ENCODE peak calls at places on chromosomes 16 and 17, in six cellular contexts. B is ovary, Q is fibroblast of lung, N is IMR-90, U is Caco-2, X is cardiac muscle cell. O is an unnamed sample.

GRCh38 chr16:83619381-83620150 is 188.2 kb upstream of the HSBP1 start:
- DNase-seq in B (no peak), Q (no peak), N (no peak), U (no peak), X (no peak), O (no peak)

GRCh38 chr17:67109111-67109510 is 64.8 kb downstream of the CACNG1 start:
- DNase-seq in B (no peak), Q (no peak), N (no peak), U (no peak), X (no peak), O (no peak)

GRCh38 chr16:67370686-67371085 is 22.6 kb downstream of the TPPP3 start:
- DNase-seq in B (no peak), Q (no peak), N (no peak), U (no peak), X (no peak), O (no peak)

GRCh38 chr17:37541880-37542675 is 52.4 kb downstream of the DUSP14 start:
- DNase-seq in B (no peak), Q (peak; percentile 80), N (peak; percentile 83), U (no peak), X (peak; percentile 79), O (no peak)

GRCh38 chr16:69311115-69311532 is at the start of gene VPS4A:
- DNase-seq in B (peak; percentile 96), Q (peak; percentile 96), N (peak; percentile 94), U (peak; percentile 97), X (peak; percentile 98), O (peak; percentile 97)

GRCh38 chr16:27230562-27230991 is 27.3 kb downstream of the KDM8 start:
- DNase-seq in B (no peak), Q (no peak), N (no peak), U (no peak), X (no peak), O (peak; percentile 63)

GRCh38 chr17:76237859-76238313 is 2.4 kb downstream of the RNF157 start:
- DNase-seq in B (no peak), Q (no peak), N (no peak), U (no peak), X (no peak), O (no peak)

GRCh38 chr16:9124908-9125584 is 33.6 kb downstream of the HAPSTR1 start:
- DNase-seq in B (no peak), Q (no peak), N (no peak), U (no peak), X (no peak), O (peak; percentile 45)

GRCh38 chr17:28928061-28928460 is 23.3 kb downstream of the PHF12 start:
- DNase-seq in B (no peak), Q (no peak), N (peak; percentile 48), U (no peak), X (no peak), O (no peak)

GRCh38 chr17:6231886-6232767 is 161.9 kb downstream of the WSCD1 start:
- DNase-seq in B (no peak), Q (peak; percentile 3), N (no peak), U (no peak), X (peak; percentile 2), O (no peak)

GRCh38 chr16:79628501-79628975 is 28.0 kb upstream of the MAF start:
- DNase-seq in B (no peak), Q (peak; percentile 78), N (peak; percentile 19), U (no peak), X (peak; percentile 9), O (no peak)

GRCh38 chr17:31591924-31592323 is 200.4 kb downstream of the RAB11FIP4 start:
- DNase-seq in B (no peak), Q (no peak), N (no peak), U (no peak), X (no peak), O (no peak)

GRCh38 chr16:81266680-81267095 is 28.2 kb downstream of the BCO1 start:
- DNase-seq in B (no peak), Q (no peak), N (no peak), U (no peak), X (peak; percentile 5), O (no peak)

GRCh38 chr16:2483160-2483559 is 8.2 kb downstream of the TBC1D24 start:
- DNase-seq in B (no peak), Q (no peak), N (peak; percentile 27), U (no peak), X (no peak), O (no peak)

GRCh38 chr16:69444873-69445517 is 20.6 kb downstream of the CYB5B start:
- DNase-seq in B (no peak), Q (peak; percentile 73), N (peak; percentile 45), U (no peak), X (peak; percentile 58), O (no peak)

GRCh38 chr17:19262650-19263620 is 25.8 kb downstream of the EPN2 start:
- DNase-seq in B (no peak), Q (no peak), N (peak; percentile 69), U (no peak), X (peak; percentile 49), O (no peak)

GRCh38 chr17:74204474-74204873 is 996 bp downstream of the RPL38 start:
- DNase-seq in B (no peak), Q (no peak), N (no peak), U (no peak), X (no peak), O (no peak)

GRCh38 chr17:74201250-74201649 is 2.2 kb upstream of the RPL38 start:
- DNase-seq in B (no peak), Q (peak; percentile 71), N (peak; percentile 57), U (no peak), X (peak; percentile 70), O (peak; percentile 74)

GRCh38 chr17:74205274-74205673 is 1.8 kb downstream of the RPL38 start:
- DNase-seq in B (no peak), Q (no peak), N (no peak), U (no peak), X (no peak), O (no peak)

GRCh38 chr17:74203439-74204240 is at the start of gene RPL38:
- DNase-seq in B (peak; percentile 96), Q (peak; percentile 98), N (peak; percentile 98), U (peak; percentile 96), X (peak; percentile 98), O (peak; percentile 97)

GRCh38 chr17:74202879-74203432 is 522 bp upstream of the RPL38 start:
- DNase-seq in B (no peak), Q (no peak), N (no peak), U (no peak), X (no peak), O (no peak)
- H3K4me3 ChIP-seq in B (no peak overlapping the region), Q (no peak overlapping the region), N (no peak overlapping the region), U (no peak overlapping the region), X (no peak overlapping the region), O (no peak overlapping the region)

GRCh38 chr16:72847187-72848044 is 200.5 kb downstream of the ZFHX3 start:
- DNase-seq in B (no peak), Q (peak; percentile 42), N (peak; percentile 36), U (peak; percentile 48), X (peak; percentile 53), O (no peak)
- H3K4me1 ChIP-seq in B (peaks cover 6% of the 10 kb centered on the region), Q (peaks cover 23% of the 10 kb centered on the region), N (peaks cover 27% of the 10 kb centered on the region), U (no peaks in the 10 kb centered on the region), X (peaks cover 55% of the 10 kb centered on the region), O (no peaks in the 10 kb centered on the region)

DNA sequence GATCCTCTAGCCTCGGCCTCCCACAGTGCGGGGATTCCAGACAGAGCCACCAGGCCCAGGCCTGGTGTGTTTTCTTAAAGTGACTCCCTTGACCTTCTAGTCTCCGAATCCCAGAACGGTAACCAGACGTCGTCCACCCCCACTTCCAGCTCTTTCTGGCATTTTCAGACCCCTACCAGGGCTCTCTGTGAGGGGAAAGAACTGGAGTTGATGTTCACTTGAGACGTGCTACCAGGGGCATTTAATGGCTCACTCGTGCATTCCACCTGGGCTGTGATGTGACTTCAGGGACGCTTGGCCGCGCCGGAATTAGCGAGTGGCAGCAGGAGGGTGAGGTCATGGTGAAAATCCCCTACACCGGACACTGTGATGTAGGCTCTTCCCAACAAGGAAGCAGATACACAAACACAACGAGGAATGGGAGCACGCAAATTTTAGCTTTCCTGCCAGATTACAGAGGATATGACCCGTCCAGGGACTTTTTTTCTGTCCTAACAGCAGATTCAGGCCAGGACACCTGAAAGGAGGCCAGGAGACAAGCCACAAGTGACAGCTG is 1.1 kb upstream of the GNA13 start:
- DNase-seq in B (peak; percentile 38), Q (no peak), N (no peak), U (no peak), X (no peak), O (no peak)
- H3K4me3 ChIP-seq in B (no peak overlapping the region), Q (no peak overlapping the region), N (no peak overlapping the region), U (no peak overlapping the region), X (no peak overlapping the region), O (peak overlapping the region; percentile 90)

DNA sequence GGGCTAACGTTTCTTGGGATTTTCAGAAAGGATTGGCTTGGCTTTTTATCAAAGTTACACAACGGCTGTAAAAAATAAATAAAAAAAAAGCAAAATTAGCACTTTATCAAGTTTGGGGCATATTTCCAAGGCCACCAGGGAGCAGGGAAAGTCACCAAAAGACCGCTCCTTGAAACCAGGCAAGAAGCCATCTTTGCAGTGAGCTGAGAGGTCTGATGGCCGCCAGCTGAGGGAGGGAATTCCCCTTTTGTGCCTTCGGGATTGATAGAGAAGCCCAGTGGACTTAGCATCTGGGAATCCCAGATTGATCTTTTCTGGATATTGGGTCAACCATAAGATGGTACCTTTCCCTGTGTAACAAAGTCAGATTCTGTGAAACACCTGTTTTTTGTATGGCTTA is 192.2 kb downstream of the WWOX start:
- DNase-seq in B (no peak), Q (no peak), N (no peak), U (no peak), X (no peak), O (no peak)
- H3K4me1 ChIP-seq in B (peaks cover 3% of the 10 kb centered on the region), Q (no peaks in the 10 kb centered on the region), N (no peaks in the 10 kb centered on the region), U (peaks cover 18% of the 10 kb centered on the region), X (no peaks in the 10 kb centered on the region), O (no peaks in the 10 kb centered on the region)

GRCh38 chr17:78724999-78725398 is 57.1 kb downstream of the CYTH1 start:
- DNase-seq in B (no peak), Q (no peak), N (no peak), U (no peak), X (no peak), O (no peak)
- H3K4me3 ChIP-seq in B (no peak overlapping the region), Q (no peak overlapping the region), N (no peak overlapping the region), U (no peak overlapping the region), X (no peak overlapping the region), O (no peak overlapping the region)

GRCh38 chr17:16443390-16444257 is 28.3 kb downstream of the TRPV2 start:
- DNase-seq in B (no peak), Q (no peak), N (no peak), U (peak; percentile 73), X (no peak), O (no peak)
- H3K4me1 ChIP-seq in B (peaks cover 15% of the 10 kb centered on the region), Q (peaks cover 10% of the 10 kb centered on the region), N (peaks cover 14% of the 10 kb centered on the region), U (peaks cover 40% of the 10 kb centered on the region), X (peaks cover 18% of the 10 kb centered on the region), O (peaks cover 66% of the 10 kb centered on the region)

O was measured in Peyer's patch.